ENCODE peak calls at places on chromosomes 3 and 15, in seven cellular contexts. R is PC-3, H is pancreas, K is IMR-90, Q is H9, E is stomach, L is heart left ventricle. V is an unnamed sample.

GRCh38 chr3:133763797-133764734 is 17.9 kb downstream of the TF start:
- DNase-seq in Q (no peak), R (no peak), E (no peak), L (no peak), H (no peak), K (no peak), V (no peak)

GRCh38 chr3:179450321-179450720 is 949 bp downstream of the GNB4 start:
- DNase-seq in H (no peak), L (no peak), Q (no peak), K (peak; percentile 19), E (no peak), R (no peak), V (no peak)

GRCh38 chr3:49813497-49814174 is at the start of gene UBA7:
- DNase-seq in H (no peak), Q (no peak), E (peak; percentile 61), L (peak; percentile 69), K (peak; percentile 80), R (peak; percentile 14), V (peak; percentile 48)

GRCh38 chr3:184357248-184358139 is 3.9 kb downstream of the CLCN2 start:
- DNase-seq in Q (peak; percentile 21), H (no peak), L (no peak), K (no peak), E (no peak), R (no peak), V (no peak)

GRCh38 chr3:13408890-13409289 is 11.2 kb downstream of the NUP210 start:
- DNase-seq in E (no peak), Q (no peak), R (no peak), H (no peak), L (no peak), K (no peak), V (no peak)

GRCh38 chr3:181568693-181569092 is 143.0 kb upstream of the SOX2 start:
- DNase-seq in H (no peak), R (no peak), Q (no peak), K (no peak), E (no peak), L (no peak), V (no peak)

GRCh38 chr3:43394071-43394501 is 107.7 kb downstream of the SNRK start:
- DNase-seq in Q (no peak), E (no peak), R (peak; percentile 15), L (peak; percentile 81), H (no peak), K (peak; percentile 44), V (peak; percentile 80)

GRCh38 chr3:51966486-51966885 is 768 bp downstream of the PCBP4 start:
- DNase-seq in R (no peak), K (no peak), E (no peak), Q (no peak), H (no peak), L (no peak), V (no peak)

GRCh38 chr15:70447927-70448698 is 315.2 kb downstream of the UACA start:
- DNase-seq in H (no peak), L (peak; percentile 75), E (peak; percentile 50), Q (no peak), R (no peak), K (no peak), V (peak; percentile 26)

GRCh38 chr3:177468331-177468730 is 271.0 kb upstream of the TBL1XR1 start:
- DNase-seq in H (no peak), E (no peak), K (peak; percentile 96), Q (no peak), R (peak; percentile 83), L (peak; percentile 70), V (peak; percentile 25)

GRCh38 chr3:112519424-112520001 is 20.2 kb upstream of the BTLA start:
- DNase-seq in L (no peak), K (peak; percentile 78), H (no peak), Q (no peak), R (peak; percentile 82), E (no peak), V (no peak)

GRCh38 chr3:37163262-37164020 is 10.9 kb downstream of the LRRFIP2 start:
- DNase-seq in R (no peak), E (no peak), H (no peak), K (peak; percentile 82), Q (peak; percentile 41), L (no peak), V (no peak)

GRCh38 chr15:72835289-72835890 is 51.8 kb upstream of the ADPGK start:
- DNase-seq in Q (peak; percentile 67), K (no peak), H (no peak), E (no peak), R (no peak), L (no peak), V (no peak)

GRCh38 chr15:52076889-52077781 is 35.4 kb downstream of the BCL2L10 start:
- DNase-seq in L (no peak), E (no peak), R (peak; percentile 77), K (peak; percentile 90), Q (no peak), H (no peak), V (no peak)

GRCh38 chr15:69474291-69474690 is 21.7 kb downstream of the RPLP1 start:
- DNase-seq in H (no peak), E (no peak), L (no peak), Q (no peak), K (peak; percentile 74), R (no peak), V (no peak)

GRCh38 chr3:39064646-39065045 is 12.8 kb downstream of the WDR48 start:
- DNase-seq in E (no peak), K (peak; percentile 63), R (no peak), L (no peak), H (no peak), Q (no peak), V (no peak)

GRCh38 chr3:47161983-47162694 is 1.8 kb downstream of the SETD2 start:
- DNase-seq in K (no peak), Q (no peak), L (no peak), E (no peak), R (no peak), H (no peak), V (no peak)

GRCh38 chr15:88166330-88166993 is 90.1 kb downstream of the NTRK3 start:
- DNase-seq in E (no peak), L (no peak), H (no peak), R (peak; percentile 7), Q (peak; percentile 48), K (no peak), V (no peak)

GRCh38 chr15:89783111-89783860 is 7.2 kb downstream of the MESP2 start:
- DNase-seq in Q (peak; percentile 79), H (no peak), E (no peak), R (no peak), L (no peak), K (peak; percentile 29), V (no peak)

GRCh38 chr3:42994595-42994994 is 15.5 kb downstream of the GASK1A start:
- DNase-seq in E (no peak), L (no peak), H (no peak), Q (no peak), K (no peak), R (no peak), V (no peak)

DNA sequence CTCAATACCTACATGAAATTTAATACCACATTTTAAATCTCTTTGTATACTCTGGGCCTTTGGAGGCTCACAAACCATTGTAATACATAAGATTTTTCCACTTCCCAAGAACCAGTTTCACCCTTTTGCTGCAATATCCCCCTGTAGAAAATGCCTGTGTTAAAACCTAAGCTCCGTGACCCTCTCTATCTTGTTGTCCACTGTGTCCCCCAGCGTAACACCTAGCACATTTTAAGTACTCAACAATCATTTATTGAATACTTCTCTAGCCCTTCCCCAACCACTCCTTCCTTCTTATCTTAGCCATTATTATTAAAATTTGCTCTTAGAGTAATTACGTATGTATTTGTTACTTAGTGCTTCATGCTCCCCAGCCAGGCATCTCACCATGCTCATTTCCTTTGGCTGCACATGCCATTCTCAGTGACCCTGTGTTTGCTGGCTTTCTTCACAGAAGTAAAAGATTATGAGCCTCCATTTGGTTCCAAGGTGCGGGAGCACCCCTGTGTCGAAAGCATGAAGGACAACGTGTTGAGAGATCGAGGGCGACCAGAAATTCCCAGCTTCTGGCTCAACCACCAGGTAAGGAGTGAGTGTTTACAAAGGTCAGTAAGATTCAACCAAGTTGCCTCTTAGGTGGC is 81.6 kb downstream of the TGFBR2 start:
- DNase-seq in K (no peak), R (no peak), E (no peak), Q (no peak), H (no peak), L (no peak), V (no peak)
- H3K27ac ChIP-seq in K (peak overlapping the region; percentile 56), R (peak overlapping the region; percentile 92), E (peak overlapping the region; percentile 79), Q (no peak overlapping the region), H (no peak overlapping the region), L (peak overlapping the region; percentile 80), V (peak overlapping the region; percentile 79)

DNA sequence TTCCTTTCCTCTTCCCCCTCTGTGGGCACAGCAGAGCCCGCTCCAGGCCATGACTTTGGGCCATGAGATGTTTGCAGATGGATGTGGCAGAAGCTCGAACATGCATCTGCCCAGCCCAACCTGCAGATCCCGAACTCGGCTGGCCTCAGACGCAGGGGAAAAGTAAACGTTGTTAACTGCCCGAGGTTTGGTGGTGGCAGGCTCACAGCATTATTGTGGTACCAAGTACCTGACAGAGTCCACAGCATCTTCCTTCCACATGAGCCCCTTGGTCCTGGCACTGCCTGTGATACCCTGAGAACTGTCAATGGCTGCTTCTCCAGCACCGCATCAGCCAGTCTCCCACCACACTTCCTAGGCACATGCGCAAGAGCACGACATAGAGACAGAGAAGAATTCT is 424.3 kb downstream of the OCA2 start:
- DNase-seq in K (no peak), L (no peak), H (no peak), E (no peak), R (no peak), Q (no peak), V (no peak)
- H3K9me3 ChIP-seq in K (peaks cover 40% of the 10 kb centered on the region), L (no peaks in the 10 kb centered on the region), H (no peaks in the 10 kb centered on the region), E (no peaks in the 10 kb centered on the region), R (peaks cover 4% of the 10 kb centered on the region), Q (no peaks in the 10 kb centered on the region), V (no peaks in the 10 kb centered on the region)

DNA sequence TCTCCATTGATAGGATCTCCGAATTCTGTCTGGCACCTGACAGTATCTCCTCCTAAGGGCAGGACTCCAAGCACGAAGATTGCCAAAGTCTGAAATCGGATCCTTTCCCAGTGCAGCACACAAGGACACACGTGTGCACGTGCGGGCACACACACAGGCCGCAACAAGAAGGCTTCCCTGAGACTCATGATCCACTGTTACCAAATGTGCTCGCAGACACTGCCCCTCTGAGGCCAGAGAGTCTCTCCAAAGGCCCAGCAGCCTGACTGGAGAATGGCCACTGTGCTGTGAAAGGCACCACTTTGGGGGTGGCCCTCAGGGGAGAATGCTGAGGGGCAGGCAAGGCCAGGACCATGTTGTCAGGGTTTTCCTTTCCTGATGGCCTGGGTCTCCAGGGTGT is 112.0 kb upstream of the ETV5 start:
- DNase-seq in K (no peak), Q (peak; percentile 51), E (no peak), R (no peak), H (no peak), L (no peak), V (no peak)
- TF ChIP-seq CTCF in K (no peak), Q (peak; percentile 26), E (no peak), R (no peak), H (no peak), L (no peak), V (no peak)

GRCh38 chr15:78177447-78177873 is 28.3 kb downstream of the IDH3A start:
- DNase-seq in R (peak; percentile 52), L (no peak), E (peak; percentile 42), K (no peak), H (peak; percentile 75), Q (peak; percentile 82), V (peak; percentile 44)

GRCh38 chr15:78182336-78182700 is 33.2 kb downstream of the IDH3A start:
- DNase-seq in Q (no peak), L (no peak), K (no peak), H (no peak), E (no peak), R (no peak), V (no peak)

GRCh38 chr15:78178056-78178455 is 28.9 kb downstream of the IDH3A start:
- DNase-seq in Q (no peak), K (no peak), E (no peak), R (no peak), L (no peak), H (no peak), V (no peak)

GRCh38 chr15:78179906-78180305 is 30.7 kb downstream of the IDH3A start:
- DNase-seq in L (no peak), E (no peak), K (no peak), R (no peak), H (no peak), Q (no peak), V (no peak)

GRCh38 chr15:78179286-78179840 is 30.2 kb downstream of the IDH3A start:
- DNase-seq in E (no peak), Q (no peak), L (no peak), H (no peak), K (no peak), R (no peak), V (no peak)
- H3K27ac ChIP-seq in E (no peak overlapping the region), Q (no peak overlapping the region), L (no peak overlapping the region), H (no peak overlapping the region), K (no peak overlapping the region), R (no peak overlapping the region), V (no peak overlapping the region)

V was measured in left ventricle myocardium inferior.